ENCODE peak calls at places on chromosomes 3 and 15, in six cellular contexts. A, K, N, O, Z and J are unnamed samples.

GRCh38 chr3:157532529-157533297 is 29.5 kb upstream of the VEPH1 start:
- DNase-seq in N (peak), O (no peak), A (peak), K (peak), Z (no peak), J (peak)

GRCh38 chr15:68028808-68029207 is 25.3 kb upstream of the PIAS1 start:
- DNase-seq in O (no peak), K (no peak), N (no peak), A (no peak), Z (no peak), J (no peak)

GRCh38 chr15:49439678-49440375 is 16.8 kb downstream of the FGF7 start:
- DNase-seq in O (no peak), Z (no peak), N (no peak), K (no peak), A (no peak), J (no peak)

GRCh38 chr3:24686764-24687163 is 192.1 kb upstream of the THRB start:
- DNase-seq in N (no peak), Z (no peak), A (no peak), O (no peak), K (no peak), J (no peak)

GRCh38 chr15:32105258-32106248 is 75.2 kb downstream of the CHRNA7 start:
- DNase-seq in O (no peak), K (no peak), Z (no peak), N (no peak), A (no peak), J (no peak)

GRCh38 chr3:84125760-84126159 is 833.0 kb upstream of the CADM2 start:
- DNase-seq in K (no peak), Z (no peak), N (no peak), A (no peak), O (no peak), J (no peak)

GRCh38 chr3:61562042-61562809 is 855 bp downstream of the PTPRG start:
- DNase-seq in K (no peak), O (peak), Z (no peak), A (no peak), N (no peak), J (no peak)

GRCh38 chr15:94029495-94029894 is 201.9 kb upstream of the MCTP2 start:
- DNase-seq in O (no peak), K (no peak), A (no peak), N (no peak), Z (no peak), J (no peak)

GRCh38 chr3:13541691-13542090 is 7.2 kb upstream of the FBLN2 start:
- DNase-seq in Z (no peak), O (no peak), K (no peak), A (no peak), N (no peak), J (no peak)

GRCh38 chr3:125300416-125300815 is 74.7 kb downstream of the ZNF148 start:
- DNase-seq in O (no peak), N (no peak), A (no peak), K (no peak), Z (no peak), J (no peak)

GRCh38 chr3:134879991-134880390 is 84.9 kb downstream of the EPHB1 start:
- DNase-seq in Z (no peak), K (no peak), N (no peak), A (no peak), O (no peak), J (peak)

GRCh38 chr3:25783661-25784512 is 644 bp upstream of the NGLY1 start:
- DNase-seq in O (peak), Z (no peak), A (no peak), N (no peak), K (peak), J (peak)

GRCh38 chr15:51181221-51181620 is 86.5 kb upstream of the TNFAIP8L3 start:
- DNase-seq in K (no peak), Z (no peak), N (no peak), O (no peak), A (no peak), J (no peak)

GRCh38 chr3:115697263-115698053 is 74.1 kb downstream of the GAP43 start:
- DNase-seq in K (no peak), N (no peak), O (no peak), A (no peak), Z (no peak), J (no peak)

GRCh38 chr3:101074518-101074917 is 81.3 kb upstream of the ABI3BP start:
- DNase-seq in N (no peak), Z (no peak), A (no peak), O (no peak), K (no peak), J (no peak)

GRCh38 chr3:57170946-57171345 is 5.8 kb upstream of the IL17RD start:
- DNase-seq in O (no peak), Z (no peak), K (no peak), N (no peak), A (no peak), J (no peak)

GRCh38 chr15:69045810-69046209 is 31.3 kb downstream of the NOX5 start:
- DNase-seq in A (no peak), N (no peak), K (peak), O (peak), Z (no peak), J (peak)

GRCh38 chr3:54954516-54954915 is 26.7 kb upstream of the LRTM1 start:
- DNase-seq in A (no peak), K (no peak), N (no peak), Z (no peak), O (no peak), J (no peak)

GRCh38 chr3:62604301-62604700 is 231.0 kb upstream of the FEZF2 start:
- DNase-seq in A (no peak), O (no peak), Z (no peak), N (no peak), K (no peak), J (no peak)

GRCh38 chr3:178676942-178677606 is 140.8 kb downstream of the KCNMB2 start:
- DNase-seq in K (no peak), O (no peak), N (no peak), A (no peak), Z (no peak), J (no peak)

GRCh38 chr15:90860450-90860849 is 7.9 kb upstream of the FURIN start:
- DNase-seq in O (no peak), Z (no peak), K (no peak), N (no peak), A (peak), J (peak)

GRCh38 chr3:108239082-108239481 is 16.9 kb upstream of the IFT57 start:
- DNase-seq in O (no peak), A (no peak), Z (no peak), N (no peak), K (no peak), J (no peak)

GRCh38 chr3:52532838-52533622 is 627 bp downstream of the NT5DC2 start:
- DNase-seq in O (peak), K (peak), A (no peak), Z (peak), N (no peak), J (no peak)

GRCh38 chr3:113255100-113255853 is 43.9 kb downstream of the BOC start:
- DNase-seq in A (no peak), Z (no peak), O (no peak), K (no peak), N (no peak), J (no peak)

GRCh38 chr3:119418641-119419040 is 44.8 kb downstream of the TMEM39A start:
- DNase-seq in A (no peak), K (peak), O (no peak), Z (no peak), N (no peak), J (no peak)

GRCh38 chr3:39208463-39209055 is 16.2 kb upstream of the XIRP1 start:
- DNase-seq in K (peak), Z (no peak), N (no peak), O (peak), A (peak), J (peak)

GRCh38 chr3:19183572-19183971 is 35.3 kb downstream of the KCNH8 start:
- DNase-seq in Z (no peak), N (no peak), A (no peak), O (no peak), K (no peak), J (no peak)

GRCh38 chr3:171055336-171056178 is 29.0 kb upstream of the SLC2A2 start:
- DNase-seq in Z (no peak), N (no peak), O (no peak), A (peak), K (no peak), J (peak)

GRCh38 chr3:141311170-141311495 is 57.2 kb upstream of the ZBTB38 start:
- DNase-seq in Z (no peak), O (no peak), K (no peak), A (no peak), N (no peak), J (no peak)

GRCh38 chr3:141306276-141306675 is 62.0 kb upstream of the ZBTB38 start:
- DNase-seq in K (no peak), N (no peak), Z (no peak), O (no peak), A (no peak), J (no peak)

GRCh38 chr3:141307351-141308059 is 60.8 kb upstream of the ZBTB38 start:
- DNase-seq in A (no peak), Z (no peak), K (no peak), N (no peak), O (no peak), J (no peak)

GRCh38 chr3:141306922-141307321 is 61.4 kb upstream of the ZBTB38 start:
- DNase-seq in O (no peak), K (no peak), N (no peak), A (no peak), Z (no peak), J (no peak)

GRCh38 chr3:141308588-141309218 is 59.6 kb upstream of the ZBTB38 start:
- DNase-seq in O (peak), A (peak), N (no peak), K (peak), Z (peak), J (peak)
- TF ChIP-seq ATF3 in O (no peak), A (no peak), N (no peak), K (no peak), Z (peak), J (no peak)

GRCh38 chr3:46367811-46368210 is 2.9 kb upstream of the CCR5 start:
- DNase-seq in A (no peak), Z (no peak), K (no peak), N (no peak), O (no peak), J (peak)
- TF ChIP-seq ATF3 in A (no peak), Z (no peak), K (no peak), N (no peak), O (no peak), J (no peak)

GRCh38 chr15:92074646-92075045 is 221.1 kb downstream of the SLCO3A1 start:
- DNase-seq in Z (no peak), K (no peak), N (no peak), O (no peak), A (no peak), J (no peak)

GRCh38 chr15:92075764-92076163 is 222.3 kb downstream of the SLCO3A1 start:
- DNase-seq in N (no peak), A (no peak), Z (no peak), O (no peak), K (no peak), J (no peak)

GRCh38 chr15:92071030-92071644 is 217.6 kb downstream of the SLCO3A1 start:
- DNase-seq in Z (no peak), K (no peak), A (no peak), O (no peak), N (no peak), J (no peak)

GRCh38 chr15:92074161-92074560 is 220.7 kb downstream of the SLCO3A1 start:
- DNase-seq in K (no peak), N (no peak), Z (no peak), O (no peak), A (no peak), J (no peak)

GRCh38 chr15:92073044-92073785 is 219.7 kb downstream of the SLCO3A1 start:
- DNase-seq in O (no peak), K (no peak), Z (no peak), N (no peak), A (no peak), J (no peak)
- TF ChIP-seq ATF3 in O (no peak), K (no peak), Z (no peak), N (no peak), A (no peak), J (no peak)

GRCh38 chr3:72872183-72872582 is 15.7 kb upstream of the GXYLT2 start:
- DNase-seq in N (no peak), O (no peak), A (no peak), Z (no peak), K (no peak), J (no peak)
- TF ChIP-seq ATF3 in N (no peak), O (no peak), A (no peak), Z (no peak), K (no peak), J (no peak)

GRCh38 chr15:67023517-67024321 is 41.7 kb upstream of the SMAD3 start:
- DNase-seq in N (no peak), K (no peak), Z (no peak), A (no peak), O (no peak), J (no peak)

GRCh38 chr15:67024322-67024997 is 40.9 kb upstream of the SMAD3 start:
- DNase-seq in Z (no peak), N (peak), A (peak), K (peak), O (no peak), J (peak)

GRCh38 chr15:67024998-67025368 is 40.4 kb upstream of the SMAD3 start:
- DNase-seq in N (no peak), Z (no peak), O (no peak), A (no peak), K (no peak), J (no peak)

GRCh38 chr15:67026171-67026967 is 39.0 kb upstream of the SMAD3 start:
- DNase-seq in K (no peak), A (no peak), O (no peak), Z (no peak), N (no peak), J (no peak)

GRCh38 chr15:67025719-67026118 is 39.7 kb upstream of the SMAD3 start:
- DNase-seq in Z (no peak), A (no peak), O (no peak), N (no peak), K (no peak), J (no peak)
- TF ChIP-seq ATF3 in Z (no peak), A (no peak), O (no peak), N (no peak), K (no peak), J (no peak)

GRCh38 chr3:69740103-69741021 is 1.1 kb downstream of the MITF start:
- DNase-seq in Z (peak), K (peak), N (no peak), O (peak), A (no peak), J (no peak)
- TF ChIP-seq ATF3 in Z (no peak), K (no peak), N (no peak), O (no peak), A (no peak), J (no peak)

DNA sequence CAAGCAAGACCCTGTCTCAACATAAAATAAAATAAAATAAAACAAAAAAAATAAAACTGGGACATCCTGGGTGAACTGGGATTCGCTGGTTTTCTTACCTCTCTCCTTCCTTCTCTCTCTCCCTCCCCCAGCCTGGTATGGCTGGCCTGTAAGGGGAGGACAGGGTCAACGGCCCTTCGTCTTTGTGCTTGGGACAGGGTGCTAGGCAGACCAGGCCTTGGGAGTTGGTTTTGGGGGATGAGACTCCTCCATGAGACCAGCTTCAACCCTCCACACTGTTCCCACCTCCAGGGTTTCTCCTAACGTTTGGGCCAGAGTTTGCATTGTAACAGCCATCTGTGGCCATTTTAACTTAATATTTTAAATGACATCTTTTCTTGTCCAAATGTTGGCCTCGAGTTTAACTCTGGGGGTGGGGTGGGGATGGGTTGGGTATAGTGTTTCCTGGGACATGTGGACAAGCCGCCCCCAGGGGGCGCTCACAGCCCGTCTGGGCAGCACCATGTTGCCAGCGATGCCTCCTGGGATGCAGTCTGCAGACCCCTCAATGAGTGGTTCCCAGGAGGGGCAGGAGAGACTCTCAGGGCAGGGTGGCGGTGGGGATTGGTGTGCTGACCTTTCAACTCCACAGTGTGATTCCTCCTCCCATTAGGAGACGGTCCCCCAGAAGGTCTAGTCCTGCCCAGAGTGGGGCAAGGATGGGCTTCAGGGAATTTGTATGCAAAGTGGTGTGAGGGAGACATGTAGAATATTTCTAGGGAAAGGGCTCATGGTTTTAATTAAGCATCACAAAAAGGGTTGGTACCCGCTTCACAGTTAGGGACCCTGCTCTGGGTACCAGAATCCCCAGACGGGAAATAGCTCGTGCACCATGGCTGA is 37.7 kb upstream of the LCTL start:
- DNase-seq in O (peak), A (peak), K (peak), Z (peak), N (no peak), J (peak)
- TF ChIP-seq ATF3 in O (no peak), A (no peak), K (no peak), Z (no peak), N (no peak), J (no peak)

GRCh38 chr3:81300324-81300927 is 461.0 kb downstream of the GBE1 start:
- DNase-seq in K (no peak), A (no peak), O (no peak), N (no peak), Z (no peak), J (peak)
- TF ChIP-seq ATF3 in K (no peak), A (no peak), O (no peak), N (no peak), Z (no peak), J (peak)

GRCh38 chr3:15333099-15333956 is 942 bp upstream of the SH3BP5 start:
- DNase-seq in K (peak), O (no peak), Z (no peak), N (no peak), A (no peak), J (no peak)
- TF ChIP-seq ATF3 in K (peak), O (no peak), Z (no peak), N (no peak), A (no peak), J (no peak)